ENCODE peak calls at places on chromosomes 16 and 17, in five cellular contexts. F is GM12878, C is HEK293T, M is H1, I is HepG2. D is an unnamed sample.

GRCh38 chr17:81551458-81552243 is 502 bp downstream of the FAAP100 start:
- DNase-seq in M (no peak), C (peak; percentile 39), I (peak; percentile 47), F (no peak), D (no peak)

GRCh38 chr17:80599546-80600305 is 55.1 kb downstream of the RPTOR start:
- DNase-seq in C (no peak), I (peak; percentile 89), M (no peak), F (no peak), D (no peak)

GRCh38 chr16:57534337-57534880 is 2.0 kb downstream of the CCDC102A start:
- DNase-seq in M (no peak), C (no peak), I (no peak), F (no peak), D (no peak)

GRCh38 chr17:31598921-31599571 is 207.6 kb downstream of the RAB11FIP4 start:
- DNase-seq in I (peak; percentile 40), M (no peak), C (no peak), F (no peak), D (no peak)

GRCh38 chr17:74641224-74641948 is 17.8 kb upstream of the CD300E start:
- DNase-seq in M (no peak), C (no peak), I (no peak), F (peak; percentile 44), D (no peak)

GRCh38 chr17:7632492-7632894 is 2.6 kb downstream of the SHBG start:
- DNase-seq in M (peak; percentile 39), I (no peak), F (no peak), C (peak; percentile 68), D (no peak)

GRCh38 chr17:7897773-7898172 is 9.2 kb downstream of the CHD3 start:
- DNase-seq in F (no peak), C (peak; percentile 21), I (peak; percentile 62), M (no peak), D (no peak)

GRCh38 chr17:61555127-61555531 is 35.9 kb downstream of the NACA2 start:
- DNase-seq in F (no peak), M (no peak), I (no peak), C (no peak), D (no peak)

GRCh38 chr17:49013311-49014205 is 16.4 kb downstream of the IGF2BP1 start:
- DNase-seq in I (no peak), M (peak; percentile 56), F (no peak), C (no peak), D (no peak)

GRCh38 chr16:76837872-76838271 is 353.1 kb upstream of the MON1B start:
- DNase-seq in I (no peak), C (no peak), M (no peak), F (no peak), D (no peak)

GRCh38 chr17:14323522-14323981 is 22.7 kb downstream of the HS3ST3B1 start:
- DNase-seq in F (no peak), I (no peak), M (no peak), C (no peak), D (no peak)

GRCh38 chr16:70770968-70771552 is 29.9 kb downstream of the VAC14 start:
- DNase-seq in C (peak; percentile 67), M (no peak), I (peak; percentile 55), F (no peak), D (peak; percentile 40)

GRCh38 chr17:43341705-43342600 is 56.8 kb upstream of the ARL4D start:
- DNase-seq in M (no peak), F (no peak), I (no peak), C (no peak), D (no peak)

GRCh38 chr17:58338907-58339774 is 10.5 kb upstream of the TSPOAP1 start:
- DNase-seq in I (peak; percentile 38), F (peak; percentile 87), C (no peak), M (no peak), D (peak; percentile 61)

GRCh38 chr17:29140051-29140582 is 40.1 kb downstream of the MYO18A start:
- DNase-seq in M (no peak), C (peak; percentile 62), F (no peak), I (no peak), D (no peak)

GRCh38 chr16:23324727-23325126 is 22.6 kb downstream of the SCNN1B start:
- DNase-seq in F (no peak), C (no peak), I (peak; percentile 44), M (no peak), D (no peak)

GRCh38 chr17:20966869-20967268 is 75.9 kb downstream of the USP22 start:
- DNase-seq in F (no peak), M (no peak), I (no peak), C (no peak), D (no peak)

GRCh38 chr17:18933102-18934058 is 18.6 kb upstream of the SLC5A10 start:
- DNase-seq in C (no peak), M (no peak), F (no peak), I (no peak), D (no peak)

GRCh38 chr17:78558181-78558850 is 18.9 kb downstream of the DNAH17 start:
- DNase-seq in F (no peak), I (peak; percentile 89), C (peak; percentile 39), M (no peak), D (no peak)

GRCh38 chr16:4979736-4980660 is 21.9 kb downstream of the SEC14L5 start:
- DNase-seq in F (no peak), M (no peak), C (no peak), I (no peak), D (no peak)

GRCh38 chr17:21041753-21042433 is 918 bp downstream of the USP22 start:
- DNase-seq in M (peak; percentile 58), F (no peak), I (peak; percentile 71), C (peak; percentile 71), D (peak; percentile 50)

GRCh38 chr16:4800290-4801041 is 2.0 kb downstream of the ROGDI start:
- DNase-seq in M (no peak), F (no peak), I (peak; percentile 56), C (no peak), D (no peak)

GRCh38 chr17:27622160-27622559 is 8.8 kb upstream of the LGALS9 start:
- DNase-seq in I (no peak), M (no peak), C (no peak), F (no peak), D (no peak)

GRCh38 chr17:57737450-57737849 is 7.6 kb downstream of the CCDC182 start:
- DNase-seq in C (no peak), F (no peak), I (no peak), M (no peak), D (no peak)

GRCh38 chr16:76294691-76295214 is 17.6 kb downstream of the CNTNAP4 start:
- DNase-seq in F (no peak), M (no peak), I (no peak), C (no peak), D (no peak)

GRCh38 chr16:48384982-48385271 is 286 bp downstream of the SIAH1 start:
- DNase-seq in F (no peak), C (peak; percentile 54), M (no peak), I (no peak), D (no peak)

GRCh38 chr16:48113471-48113870 is 42.3 kb downstream of the ABCC12 start:
- DNase-seq in M (no peak), F (no peak), C (no peak), I (peak; percentile 12), D (no peak)

GRCh38 chr16:88940196-88941050 is 36.6 kb downstream of the CBFA2T3 start:
- DNase-seq in C (no peak), I (no peak), M (no peak), F (no peak), D (no peak)

GRCh38 chr16:59593256-59593655 is 859.1 kb upstream of the GOT2 start:
- DNase-seq in C (no peak), I (no peak), M (no peak), F (no peak), D (no peak)

DNA sequence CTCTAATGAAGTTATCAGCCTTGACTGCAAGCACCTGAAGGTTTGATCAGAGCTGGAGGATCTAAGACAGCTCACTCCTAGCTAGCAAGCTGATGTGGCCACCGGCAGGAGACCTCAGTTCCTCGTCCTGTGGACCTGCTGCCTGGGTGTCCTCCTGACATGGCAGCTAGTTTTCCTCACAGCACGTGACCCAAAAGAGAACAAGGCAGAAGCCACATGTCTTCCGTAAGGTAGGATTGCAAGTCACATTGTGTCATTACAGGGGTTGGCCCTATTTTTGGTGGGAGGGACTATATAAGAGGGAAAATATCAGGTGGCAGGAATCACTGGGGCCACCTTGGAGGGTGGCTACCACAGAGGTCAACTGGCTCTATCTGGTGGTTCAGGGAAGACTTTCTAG is 18.1 kb upstream of the WWOX start:
- DNase-seq in F (no peak), M (no peak), C (no peak), I (no peak), D (no peak)
- TF ChIP-seq SUZ12 in F (no peak), M (no peak), C (no peak), I (no peak), D (no peak)

DNA sequence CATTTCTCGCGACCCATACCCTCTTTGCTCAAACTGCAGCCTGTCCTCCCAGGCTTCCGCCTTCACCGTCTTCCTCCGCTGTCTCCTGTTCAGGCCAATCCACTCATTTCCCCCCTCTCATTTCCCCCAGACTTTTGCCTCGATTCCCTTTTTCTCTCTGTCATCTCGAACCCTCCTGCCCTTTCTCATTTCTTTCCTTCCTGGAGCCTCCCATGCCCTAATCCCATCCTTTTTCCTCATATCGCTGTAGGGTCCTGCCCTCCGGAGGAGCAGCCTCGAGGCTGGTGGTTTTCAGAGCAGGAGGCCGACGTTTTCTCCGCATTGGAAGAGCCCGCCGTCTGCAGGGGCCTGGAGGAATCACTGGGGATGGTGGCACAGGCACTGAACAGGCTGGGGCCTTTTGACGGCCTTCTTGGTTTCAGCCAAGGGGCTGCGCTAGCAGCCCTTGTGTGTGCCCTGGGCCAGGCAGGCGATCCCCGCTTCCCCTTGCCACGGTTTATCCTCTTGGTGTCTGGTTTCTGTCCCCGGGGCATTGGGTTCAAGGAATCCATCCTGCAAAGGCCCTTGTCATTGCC is 620 bp downstream of the OVCA2 start:
- DNase-seq in M (no peak), F (no peak), I (no peak), C (peak; percentile 34), D (no peak)
- TF ChIP-seq SUZ12 in M (no peak), F (no peak), I (no peak), C (no peak), D (no peak)

DNA sequence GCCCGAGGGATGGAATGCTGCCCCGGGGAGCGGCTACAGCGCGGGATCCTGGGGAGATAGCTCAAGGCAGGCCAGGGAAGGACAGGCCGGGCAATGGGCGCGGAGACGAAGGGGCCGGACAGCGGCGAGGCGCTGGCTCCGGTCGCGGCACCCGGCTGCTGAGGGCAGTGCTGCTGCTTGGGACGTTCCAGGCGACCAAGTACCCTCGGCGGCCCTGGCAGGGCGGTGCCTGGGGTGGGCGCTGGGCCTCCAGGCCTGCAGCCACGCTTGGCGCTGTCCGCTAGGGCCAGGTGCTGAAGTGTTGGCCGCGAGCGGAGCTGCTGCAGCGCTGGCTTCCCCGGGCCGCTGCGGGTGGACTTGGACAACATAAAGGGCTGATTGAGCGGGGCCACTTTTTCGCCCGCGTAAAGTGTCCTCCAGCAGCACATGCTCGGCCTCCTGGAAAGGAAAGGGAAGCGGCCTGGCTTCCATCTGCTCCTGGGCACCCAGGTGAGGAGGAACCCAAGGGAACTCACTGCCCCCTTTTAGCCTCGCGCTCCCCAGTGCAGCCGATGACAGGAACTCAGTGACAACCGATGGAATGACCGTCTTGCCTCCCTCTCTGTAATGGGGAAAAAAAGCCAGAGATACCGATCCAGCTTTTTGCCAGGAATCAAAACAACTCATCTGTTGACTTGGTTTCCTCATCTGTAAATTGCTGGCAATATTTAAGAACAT is 23.7 kb downstream of the CLEC3A start:
- DNase-seq in F (no peak), M (peak; percentile 73), C (peak; percentile 83), I (peak; percentile 59), D (peak; percentile 85)
- TF ChIP-seq SUZ12 in F (no peak), M (no peak), C (no peak), I (no peak), D (no peak)

GRCh38 chr17:11204991-11205390 is 36.0 kb upstream of the SHISA6 start:
- DNase-seq in I (no peak), M (no peak), C (no peak), F (no peak), D (no peak)

GRCh38 chr17:11209906-11210305 is 31.1 kb upstream of the SHISA6 start:
- DNase-seq in M (no peak), I (no peak), F (no peak), C (no peak), D (no peak)

GRCh38 chr17:11205656-11206055 is 35.4 kb upstream of the SHISA6 start:
- DNase-seq in I (no peak), M (no peak), F (no peak), C (no peak), D (no peak)
- TF ChIP-seq SUZ12 in I (no peak), M (no peak), F (no peak), C (no peak), D (no peak)